ENCODE peak calls at places on chromosome 2, in six cellular contexts. P, I, R, A, X and B are unnamed samples.

GRCh38 chr2:85248741-85249524 is 78.9 kb downstream of the TGOLN2 start:
- DNase-seq in P (peak), I (no peak), R (no peak), A (peak), X (no peak), B (no peak)

GRCh38 chr2:101474752-101475384 is at the start of gene RFX8:
- DNase-seq in P (no peak), I (no peak), R (no peak), A (no peak), X (peak), B (peak)

GRCh38 chr2:102662861-102663260 is 43.5 kb downstream of the SLC9A2 start:
- DNase-seq in P (no peak), I (no peak), R (no peak), A (no peak), X (no peak), B (no peak)

GRCh38 chr2:7633556-7634153 is 716.4 kb downstream of the RNF144A start:
- DNase-seq in P (no peak), I (no peak), R (no peak), A (no peak), X (no peak), B (no peak)

GRCh38 chr2:45275806-45276205 is 266.6 kb upstream of the SIX2 start:
- DNase-seq in P (no peak), I (no peak), R (no peak), A (no peak), X (no peak), B (no peak)

GRCh38 chr2:16525265-16525887 is 140.3 kb downstream of the CYRIA start:
- DNase-seq in P (peak), I (peak), R (no peak), A (peak), X (peak), B (peak)

GRCh38 chr2:68231061-68231372 is 21.3 kb downstream of the PPP3R1 start:
- DNase-seq in P (no peak), I (no peak), R (no peak), A (no peak), X (no peak), B (no peak)

GRCh38 chr2:198641161-198641560 is 816.6 kb downstream of the SATB2 start:
- DNase-seq in P (no peak), I (no peak), R (no peak), A (no peak), X (no peak), B (no peak)

GRCh38 chr2:19349911-19350677 is 8.3 kb downstream of the OSR1 start:
- DNase-seq in P (peak), I (peak), R (no peak), A (peak), X (peak), B (peak)

GRCh38 chr2:212665948-212666347 is 127.3 kb upstream of the ERBB4 start:
- DNase-seq in P (no peak), I (no peak), R (no peak), A (no peak), X (no peak), B (no peak)

GRCh38 chr2:127877626-127878025 is 8.1 kb downstream of the AMMECR1L start:
- DNase-seq in P (no peak), I (no peak), R (no peak), A (no peak), X (no peak), B (no peak)

GRCh38 chr2:157480182-157480961 is 36.5 kb upstream of the CYTIP start:
- DNase-seq in P (no peak), I (no peak), R (no peak), A (no peak), X (no peak), B (no peak)

GRCh38 chr2:219459460-219460311 is 25.0 kb downstream of the SPEG start:
- DNase-seq in P (peak), I (peak), R (no peak), A (peak), X (peak), B (peak)

GRCh38 chr2:97911922-97912575 is 83.7 kb downstream of the TMEM131 start:
- DNase-seq in P (no peak), I (no peak), R (no peak), A (no peak), X (peak), B (no peak)

GRCh38 chr2:151860613-151861146 is 32.5 kb upstream of the ARL5A start:
- DNase-seq in P (no peak), I (no peak), R (no peak), A (no peak), X (no peak), B (no peak)

GRCh38 chr2:223860809-223861738 is 23.7 kb upstream of the AP1S3 start:
- DNase-seq in P (peak), I (no peak), R (no peak), A (no peak), X (peak), B (no peak)

GRCh38 chr2:220432645-220433044 is 805.2 kb downstream of the SLC4A3 start:
- DNase-seq in P (no peak), I (no peak), R (peak), A (no peak), X (no peak), B (no peak)

GRCh38 chr2:154527962-154528361 is 170.5 kb upstream of the KCNJ3 start:
- DNase-seq in P (no peak), I (no peak), R (peak), A (no peak), X (no peak), B (no peak)

GRCh38 chr2:225465827-225466226 is 66.3 kb downstream of the NYAP2 start:
- DNase-seq in P (no peak), I (no peak), R (no peak), A (no peak), X (no peak), B (no peak)

GRCh38 chr2:223169830-223170605 is 118.0 kb downstream of the KCNE4 start:
- DNase-seq in P (no peak), I (no peak), R (peak), A (no peak), X (no peak), B (no peak)

GRCh38 chr2:17646096-17646554 is 105.6 kb downstream of the VSNL1 start:
- DNase-seq in P (peak), I (peak), R (peak), A (peak), X (peak), B (peak)

GRCh38 chr2:80231421-80231820 is 73.1 kb downstream of the LRRTM1 start:
- DNase-seq in P (no peak), I (no peak), R (no peak), A (no peak), X (no peak), B (no peak)

GRCh38 chr2:10235099-10235908 is 67.4 kb upstream of the HPCAL1 start:
- DNase-seq in P (no peak), I (no peak), R (no peak), A (no peak), X (no peak), B (no peak)

GRCh38 chr2:27135471-27135955 is 1.1 kb upstream of the PREB start:
- DNase-seq in P (no peak), I (no peak), R (no peak), A (no peak), X (no peak), B (peak)

GRCh38 chr2:27133195-27133875 is 1.1 kb downstream of the PREB start:
- DNase-seq in P (no peak), I (no peak), R (no peak), A (no peak), X (no peak), B (no peak)

GRCh38 chr2:27136751-27137150 is 2.3 kb upstream of the PREB start:
- DNase-seq in P (no peak), I (no peak), R (no peak), A (no peak), X (no peak), B (no peak)

GRCh38 chr2:27133905-27134780 is at the start of gene PREB:
- DNase-seq in P (peak), I (peak), R (peak), A (peak), X (peak), B (peak)

DNA sequence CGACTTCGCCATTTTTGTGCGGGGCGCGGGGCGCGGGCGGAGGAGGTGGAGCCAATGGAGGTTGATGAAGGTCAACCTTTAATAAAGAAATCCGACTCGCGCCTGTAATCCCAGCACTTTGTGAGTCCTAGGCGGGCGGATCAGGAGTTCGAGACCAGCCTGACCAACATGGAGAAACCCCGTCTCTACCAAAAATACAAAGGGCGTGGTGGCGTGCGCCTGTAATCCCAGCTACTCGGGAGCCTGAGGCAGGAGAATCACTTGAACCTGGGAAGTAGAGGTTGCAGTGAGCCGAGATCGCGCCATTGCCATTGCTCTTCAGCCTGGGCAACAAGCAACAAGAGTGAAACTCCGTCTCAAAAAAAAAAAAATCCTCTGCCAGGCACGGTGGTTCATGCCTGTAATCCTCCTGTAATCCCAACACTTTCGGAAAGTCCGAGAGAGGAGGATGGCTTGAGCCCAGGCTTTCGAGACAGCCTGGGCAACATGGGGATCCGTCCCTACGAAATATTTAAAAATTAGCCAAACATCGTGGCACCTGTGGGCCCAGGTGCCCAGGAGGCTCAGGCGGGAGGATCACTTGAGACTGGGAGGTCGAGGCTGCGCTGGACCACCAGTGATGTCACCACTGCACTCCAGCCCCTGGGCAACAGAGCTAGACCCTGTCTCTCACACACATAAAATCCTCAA is 490 bp upstream of the PREB start:
- DNase-seq in P (no peak), I (no peak), R (no peak), A (no peak), X (no peak), B (no peak)
- H3K4me3 ChIP-seq in P (peak), I (peak), R (peak), A (no peak), X (no peak), B (no peak)

DNA sequence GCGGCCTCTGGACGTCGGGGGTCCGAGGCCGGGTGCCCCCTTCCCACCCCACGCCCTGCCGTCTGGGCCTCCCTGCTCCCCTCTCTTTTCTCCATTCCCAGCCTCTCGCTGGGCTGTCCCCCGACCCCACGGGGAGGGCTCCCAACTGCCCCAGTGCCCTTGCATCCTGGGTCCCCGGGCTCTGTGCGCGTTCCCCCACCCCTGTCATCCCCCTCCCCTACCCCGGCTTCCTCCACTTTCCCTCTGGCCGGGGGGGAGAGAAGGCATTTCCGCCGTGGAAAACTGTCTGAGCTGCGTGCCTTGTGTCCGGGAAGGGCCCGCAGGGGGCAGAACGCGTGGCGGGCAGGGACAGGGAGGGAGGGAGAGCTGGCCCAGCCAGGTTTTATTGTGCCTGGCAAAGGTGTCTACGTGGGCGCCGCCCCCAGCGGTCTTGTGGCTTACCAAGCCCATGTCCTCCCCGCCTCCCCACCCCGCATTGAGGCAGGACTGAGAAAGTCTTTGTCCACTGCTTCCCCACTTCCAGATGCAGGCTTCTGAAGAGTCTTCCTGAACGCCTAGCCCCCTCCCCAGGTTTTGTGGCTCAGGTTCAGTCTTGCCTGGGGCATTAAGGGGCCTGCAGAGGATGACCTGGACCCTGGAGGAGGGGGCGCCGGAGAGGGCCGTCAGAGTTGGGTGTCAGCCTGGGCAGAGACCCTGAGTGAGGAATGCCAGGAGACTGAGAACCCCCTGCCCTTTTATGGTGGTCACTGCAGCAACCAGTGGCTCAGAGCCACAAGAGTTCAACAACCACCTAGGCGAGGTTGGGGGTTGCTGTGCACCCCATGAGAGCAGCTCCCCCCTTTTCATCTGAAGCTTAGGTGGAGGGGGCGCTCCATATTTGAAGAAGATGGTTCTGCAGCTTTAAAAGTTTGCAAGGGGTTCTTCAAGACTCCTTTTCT is 1.3 kb downstream of the ITM2C start:
- DNase-seq in P (no peak), I (peak), R (no peak), A (no peak), X (no peak), B (peak)
- TF ChIP-seq POLR2A in P (no peak), I (no peak), R (no peak), A (no peak), X (no peak), B (no peak)

GRCh38 chr2:171893196-171893823 is 734 bp downstream of the SLC25A12 start:
- DNase-seq in P (no peak), I (peak), R (no peak), A (no peak), X (no peak), B (no peak)
- TF ChIP-seq MYC in P (no peak), I (no peak), R (no peak), A (no peak), X (no peak), B (no peak)

DNA sequence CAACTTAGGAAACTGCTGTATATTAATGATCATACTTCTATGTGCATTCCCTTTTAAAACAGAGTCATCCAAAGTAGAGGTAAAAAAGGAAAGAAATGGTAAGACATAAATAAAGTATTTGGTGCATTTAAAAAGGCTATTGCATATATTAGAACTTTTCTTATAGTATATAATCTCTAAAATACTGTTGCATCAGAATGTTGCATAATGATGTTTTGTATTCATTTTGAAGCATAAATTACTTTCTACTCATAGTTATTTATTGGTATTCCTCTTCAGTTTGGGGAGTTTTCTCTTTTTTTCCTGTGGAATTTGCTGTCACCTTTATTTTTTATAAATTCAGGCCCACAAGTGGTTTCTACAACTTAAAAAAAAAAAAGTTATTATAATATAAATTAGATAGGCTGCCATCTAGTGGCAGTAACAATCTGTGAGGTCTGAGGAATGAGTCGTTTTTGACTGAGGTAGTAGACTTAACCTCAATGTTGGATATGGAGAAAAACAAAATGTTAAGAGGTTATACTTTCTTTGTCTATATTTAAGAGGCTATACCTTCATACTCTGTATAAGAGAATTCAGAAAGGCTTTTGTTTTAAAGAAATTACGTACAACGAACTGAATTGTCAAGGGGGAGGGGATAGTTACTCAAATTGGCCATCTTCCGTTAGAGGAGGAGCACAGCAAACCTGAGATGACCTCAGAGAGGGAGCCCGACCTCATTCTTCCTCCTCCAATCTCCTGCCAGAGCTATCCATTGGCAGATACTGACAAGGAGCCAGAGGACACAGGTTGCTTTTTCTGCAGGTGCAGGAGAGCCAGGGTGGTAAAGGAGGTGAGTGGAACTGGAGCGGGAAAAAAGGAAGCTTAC is 23.8 kb downstream of the ANKAR start:
- DNase-seq in P (peak), I (peak), R (no peak), A (peak), X (peak), B (peak)
- H3K4me3 ChIP-seq in P (no peak), I (no peak), R (no peak), A (no peak), X (no peak), B (no peak)